ENCODE peak calls at places on chromosomes 1 and 21, in four cellular contexts. One of them, this sample, is unnamed.

GRCh38 chr1:213686003-213686582 is 301.7 kb upstream of the PROX1 start:
- DNase-seq in tibial artery: no peak
- DNase-seq in CD8-positive, alpha-beta memory T cell: no peak
- DNase-seq in prostate gland: no peak
- DNase-seq in this sample: no peak

GRCh38 chr1:10646347-10646861 is 150.0 kb downstream of the CASZ1 start:
- DNase-seq in tibial artery: no peak
- DNase-seq in CD8-positive, alpha-beta memory T cell: no peak
- DNase-seq in prostate gland: peak
- DNase-seq in this sample: peak

GRCh38 chr1:188723332-188724020 is 1754.2 kb downstream of the BRINP3 start:
- DNase-seq in tibial artery: no peak
- DNase-seq in CD8-positive, alpha-beta memory T cell: no peak
- DNase-seq in prostate gland: no peak
- DNase-seq in this sample: no peak

GRCh38 chr1:162197041-162197511 is 127.6 kb downstream of the NOS1AP start:
- DNase-seq in tibial artery: no peak
- DNase-seq in CD8-positive, alpha-beta memory T cell: no peak
- DNase-seq in prostate gland: no peak
- DNase-seq in this sample: no peak

GRCh38 chr21:32975811-32976507 is 49.8 kb upstream of the OLIG2 start:
- DNase-seq in tibial artery: peak
- DNase-seq in CD8-positive, alpha-beta memory T cell: no peak
- DNase-seq in prostate gland: no peak
- DNase-seq in this sample: no peak

GRCh38 chr1:82515650-82516049 is 714.9 kb downstream of the ADGRL2 start:
- DNase-seq in tibial artery: no peak
- DNase-seq in CD8-positive, alpha-beta memory T cell: no peak
- DNase-seq in prostate gland: no peak
- DNase-seq in this sample: no peak

GRCh38 chr1:70411360-70411844 is 334 bp downstream of the CTH start:
- DNase-seq in tibial artery: no peak
- DNase-seq in CD8-positive, alpha-beta memory T cell: no peak
- DNase-seq in prostate gland: no peak
- DNase-seq in this sample: peak

GRCh38 chr1:205774277-205775014 is 836 bp downstream of the RAB29 start:
- DNase-seq in tibial artery: no peak
- DNase-seq in CD8-positive, alpha-beta memory T cell: peak
- DNase-seq in prostate gland: no peak
- DNase-seq in this sample: no peak

GRCh38 chr1:25765152-25765909 is 34.7 kb upstream of the SELENON start:
- DNase-seq in tibial artery: no peak
- DNase-seq in CD8-positive, alpha-beta memory T cell: no peak
- DNase-seq in prostate gland: no peak
- DNase-seq in this sample: no peak

GRCh38 chr1:236489710-236490377 is 33.9 kb upstream of the LGALS8 start:
- DNase-seq in tibial artery: no peak
- DNase-seq in CD8-positive, alpha-beta memory T cell: peak
- DNase-seq in prostate gland: peak
- DNase-seq in this sample: no peak

GRCh38 chr1:234778215-234779159 is 168.5 kb upstream of the IRF2BP2 start:
- DNase-seq in tibial artery: no peak
- DNase-seq in CD8-positive, alpha-beta memory T cell: no peak
- DNase-seq in prostate gland: no peak
- DNase-seq in this sample: no peak

GRCh38 chr1:41507152-41507720 is 22.8 kb upstream of the EDN2 start:
- DNase-seq in tibial artery: no peak
- DNase-seq in CD8-positive, alpha-beta memory T cell: no peak
- DNase-seq in prostate gland: no peak
- DNase-seq in this sample: no peak

GRCh38 chr1:154880651-154881050 is 10.6 kb upstream of the KCNN3 start:
- DNase-seq in tibial artery: no peak
- DNase-seq in CD8-positive, alpha-beta memory T cell: no peak
- DNase-seq in prostate gland: no peak
- DNase-seq in this sample: no peak

GRCh38 chr1:110673197-110673701 is 1.5 kb downstream of the KCNA3 start:
- DNase-seq in tibial artery: no peak
- DNase-seq in CD8-positive, alpha-beta memory T cell: peak
- DNase-seq in prostate gland: no peak
- DNase-seq in this sample: no peak

GRCh38 chr1:228108742-228109072 is 392 bp downstream of the MRPL55 start:
- DNase-seq in tibial artery: no peak
- DNase-seq in CD8-positive, alpha-beta memory T cell: no peak
- DNase-seq in prostate gland: no peak
- DNase-seq in this sample: no peak
- H3K27ac ChIP-seq in tibial artery: peak
- H3K27ac ChIP-seq in CD8-positive, alpha-beta memory T cell: peak
- H3K27ac ChIP-seq in prostate gland: peak
- H3K27ac ChIP-seq in this sample: peak

GRCh38 chr1:164093543-164093942 is 465.4 kb upstream of the PBX1 start:
- DNase-seq in tibial artery: no peak
- DNase-seq in CD8-positive, alpha-beta memory T cell: no peak
- DNase-seq in prostate gland: no peak
- DNase-seq in this sample: no peak

GRCh38 chr1:164087893-164088292 is 471.1 kb upstream of the PBX1 start:
- DNase-seq in tibial artery: no peak
- DNase-seq in CD8-positive, alpha-beta memory T cell: no peak
- DNase-seq in prostate gland: no peak
- DNase-seq in this sample: no peak

DNA sequence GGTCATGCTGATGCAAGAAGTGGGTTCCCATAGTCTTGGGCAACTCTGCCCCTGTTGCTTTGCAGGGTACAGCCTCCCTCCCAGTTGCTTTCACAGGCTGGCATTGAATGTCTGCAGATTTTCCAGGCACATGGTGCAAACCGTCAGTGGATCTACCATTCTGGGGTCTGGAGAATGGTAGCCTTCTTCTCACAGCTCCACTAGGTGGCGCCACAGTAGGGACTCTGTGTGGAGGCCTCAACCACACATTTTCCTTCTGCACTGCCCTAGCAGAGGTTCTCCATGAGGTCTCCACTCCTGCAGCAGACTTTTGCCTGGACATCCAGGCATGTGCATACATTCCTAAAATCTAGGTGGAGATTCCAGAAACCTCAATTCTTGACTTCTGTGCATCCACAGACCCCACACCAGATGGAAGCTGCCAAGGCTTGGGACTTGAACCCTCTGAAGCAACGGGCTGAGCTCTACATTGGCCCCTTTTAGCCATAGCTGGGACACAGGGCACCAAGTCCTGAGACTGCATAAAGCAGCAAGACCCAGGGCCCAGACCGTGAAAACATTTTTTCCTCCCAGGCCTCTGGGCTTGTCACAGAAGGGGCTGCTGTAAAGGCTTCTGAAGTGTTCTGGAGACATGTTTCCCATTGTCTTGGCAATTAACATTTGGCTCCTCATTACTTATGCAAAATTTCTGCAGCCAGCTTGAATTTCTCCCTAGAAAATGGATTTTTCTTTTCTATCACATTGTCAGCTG is 466.2 kb upstream of the PBX1 start:
- DNase-seq in tibial artery: no peak
- DNase-seq in CD8-positive, alpha-beta memory T cell: no peak
- DNase-seq in prostate gland: no peak
- DNase-seq in this sample: no peak
- H3K27ac ChIP-seq in tibial artery: no peak
- H3K27ac ChIP-seq in CD8-positive, alpha-beta memory T cell: no peak
- H3K27ac ChIP-seq in prostate gland: no peak
- H3K27ac ChIP-seq in this sample: no peak

GRCh38 chr1:211739671-211740411 is 64.4 kb upstream of the NEK2 start:
- DNase-seq in tibial artery: no peak
- DNase-seq in CD8-positive, alpha-beta memory T cell: peak
- DNase-seq in prostate gland: no peak
- DNase-seq in this sample: no peak
- H3K27ac ChIP-seq in tibial artery: no peak
- H3K27ac ChIP-seq in CD8-positive, alpha-beta memory T cell: peak
- H3K27ac ChIP-seq in prostate gland: no peak
- H3K27ac ChIP-seq in this sample: no peak

GRCh38 chr1:89762801-89763648 is 57.8 kb upstream of the LRRC8D start:
- DNase-seq in tibial artery: peak
- DNase-seq in CD8-positive, alpha-beta memory T cell: peak
- DNase-seq in prostate gland: peak
- DNase-seq in this sample: peak
- H3K27ac ChIP-seq in tibial artery: no peak
- H3K27ac ChIP-seq in CD8-positive, alpha-beta memory T cell: peak
- H3K27ac ChIP-seq in prostate gland: no peak
- H3K27ac ChIP-seq in this sample: peak

DNA sequence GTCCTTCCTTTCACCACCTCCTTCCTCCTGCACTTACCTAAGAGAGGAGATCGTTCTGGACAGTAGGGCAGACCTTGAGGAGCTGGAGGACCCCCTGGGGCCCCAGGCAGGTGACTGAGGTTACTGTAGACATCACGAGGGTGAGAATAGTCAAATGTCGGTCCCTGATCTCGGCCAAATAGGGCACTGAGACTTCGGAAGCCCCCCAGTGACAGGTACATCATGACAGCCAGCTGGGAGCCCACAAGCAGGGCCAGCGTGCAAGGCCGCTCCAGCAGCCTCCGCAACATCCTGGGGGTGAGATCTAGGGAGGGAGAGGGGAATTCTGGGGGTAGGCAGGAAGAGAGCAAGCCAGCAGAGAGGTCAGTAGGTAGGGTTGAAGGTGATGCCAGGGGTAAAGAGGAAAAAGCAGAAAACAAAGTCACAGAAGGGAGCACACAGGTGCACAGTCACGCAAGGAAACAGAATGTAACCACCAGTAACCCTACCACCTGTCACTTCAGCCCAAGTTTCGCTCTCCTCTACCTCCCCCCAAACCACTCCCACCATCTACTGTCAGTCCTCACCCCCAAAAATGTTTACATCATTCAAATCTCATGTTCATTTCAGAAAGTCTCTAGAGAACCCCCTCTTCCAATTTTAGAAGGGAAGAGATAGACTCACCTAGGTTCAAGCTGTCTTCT is 1.4 kb downstream of the B4GALT3 start:
- DNase-seq in tibial artery: no peak
- DNase-seq in CD8-positive, alpha-beta memory T cell: no peak
- DNase-seq in prostate gland: no peak
- DNase-seq in this sample: no peak
- H3K27ac ChIP-seq in tibial artery: peak
- H3K27ac ChIP-seq in CD8-positive, alpha-beta memory T cell: peak
- H3K27ac ChIP-seq in prostate gland: peak
- H3K27ac ChIP-seq in this sample: peak

GRCh38 chr1:90139837-90140236 is 144.9 kb downstream of the ZNF326 start:
- DNase-seq in tibial artery: no peak
- DNase-seq in CD8-positive, alpha-beta memory T cell: no peak
- DNase-seq in prostate gland: no peak
- DNase-seq in this sample: no peak
- H3K27ac ChIP-seq in tibial artery: no peak
- H3K27ac ChIP-seq in CD8-positive, alpha-beta memory T cell: no peak
- H3K27ac ChIP-seq in prostate gland: no peak
- H3K27ac ChIP-seq in this sample: no peak

DNA sequence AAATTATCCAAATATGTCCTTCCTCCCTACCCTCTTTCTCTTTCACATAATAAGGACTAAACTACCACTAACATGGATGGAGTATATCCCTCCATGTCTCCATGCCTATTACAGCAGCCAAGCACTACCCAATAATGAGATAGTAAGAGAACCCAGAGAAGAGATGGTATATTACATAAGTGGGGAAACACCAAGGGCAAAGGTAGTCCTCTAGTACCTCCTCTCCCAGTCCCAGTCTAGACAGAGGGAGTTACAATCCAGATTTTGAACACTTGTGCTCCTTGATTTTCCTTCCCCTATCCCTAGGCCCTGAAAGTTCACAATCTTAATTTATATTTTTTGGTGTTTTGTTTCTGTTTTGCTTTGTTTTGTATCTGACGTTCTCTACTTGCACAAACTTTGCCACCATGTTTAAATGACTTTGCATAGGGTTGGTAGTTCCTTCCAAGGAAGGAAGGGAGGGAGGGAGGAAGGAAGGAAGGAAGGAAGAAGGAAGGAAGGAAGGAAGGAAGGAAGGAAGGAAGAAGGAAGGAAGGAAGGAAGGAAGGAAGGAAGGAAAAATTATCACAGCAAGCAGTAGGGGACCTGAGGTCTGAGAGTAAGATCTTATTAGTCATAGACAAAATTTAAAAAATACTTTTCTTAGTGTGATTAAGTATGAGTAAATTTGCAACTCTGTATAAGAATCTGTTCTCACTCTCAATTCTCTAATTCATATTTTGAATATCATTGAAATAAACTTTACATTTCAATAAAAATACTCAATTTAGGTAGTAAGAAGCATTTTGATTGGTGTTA is 521.9 kb downstream of the PTPRC start:
- DNase-seq in tibial artery: no peak
- DNase-seq in CD8-positive, alpha-beta memory T cell: no peak
- DNase-seq in prostate gland: no peak
- DNase-seq in this sample: no peak
- H3K27ac ChIP-seq in tibial artery: no peak
- H3K27ac ChIP-seq in CD8-positive, alpha-beta memory T cell: no peak
- H3K27ac ChIP-seq in prostate gland: no peak
- H3K27ac ChIP-seq in this sample: no peak

GRCh38 chr1:201696217-201696761 is 132.7 kb upstream of the IPO9 start:
- DNase-seq in tibial artery: peak
- DNase-seq in CD8-positive, alpha-beta memory T cell: no peak
- DNase-seq in prostate gland: peak
- DNase-seq in this sample: peak
- H3K27ac ChIP-seq in tibial artery: peak
- H3K27ac ChIP-seq in CD8-positive, alpha-beta memory T cell: no peak
- H3K27ac ChIP-seq in prostate gland: no peak
- H3K27ac ChIP-seq in this sample: peak

GRCh38 chr1:12465126-12465525 is 152.9 kb downstream of the DHRS3 start:
- DNase-seq in tibial artery: no peak
- DNase-seq in CD8-positive, alpha-beta memory T cell: no peak
- DNase-seq in prostate gland: no peak
- DNase-seq in this sample: no peak

GRCh38 chr1:12464028-12464427 is 154.0 kb downstream of the DHRS3 start:
- DNase-seq in tibial artery: peak
- DNase-seq in CD8-positive, alpha-beta memory T cell: no peak
- DNase-seq in prostate gland: no peak
- DNase-seq in this sample: no peak

GRCh38 chr1:12462586-12462985 is 155.4 kb downstream of the DHRS3 start:
- DNase-seq in tibial artery: no peak
- DNase-seq in CD8-positive, alpha-beta memory T cell: no peak
- DNase-seq in prostate gland: no peak
- DNase-seq in this sample: no peak

GRCh38 chr1:12466816-12467215 is 151.2 kb downstream of the DHRS3 start:
- DNase-seq in tibial artery: no peak
- DNase-seq in CD8-positive, alpha-beta memory T cell: no peak
- DNase-seq in prostate gland: no peak
- DNase-seq in this sample: no peak

GRCh38 chr1:12464627-12465056 is 153.4 kb downstream of the DHRS3 start:
- DNase-seq in tibial artery: peak
- DNase-seq in CD8-positive, alpha-beta memory T cell: no peak
- DNase-seq in prostate gland: peak
- DNase-seq in this sample: no peak
- H3K27ac ChIP-seq in tibial artery: peak
- H3K27ac ChIP-seq in CD8-positive, alpha-beta memory T cell: peak
- H3K27ac ChIP-seq in prostate gland: peak
- H3K27ac ChIP-seq in this sample: peak

GRCh38 chr1:14969006-14969405 is 184.5 kb upstream of the TMEM51 start:
- DNase-seq in tibial artery: no peak
- DNase-seq in CD8-positive, alpha-beta memory T cell: peak
- DNase-seq in prostate gland: no peak
- DNase-seq in this sample: no peak
- H3K27ac ChIP-seq in tibial artery: peak
- H3K27ac ChIP-seq in CD8-positive, alpha-beta memory T cell: no peak
- H3K27ac ChIP-seq in prostate gland: peak
- H3K27ac ChIP-seq in this sample: peak